ENCODE peak calls at places on chromosomes 2 and 18, in five cellular contexts. One of them, this sample, is unnamed. For H3K4me1, the result is how much of the 10 kb centered on the place peaks cover.

GRCh38 chr2:217182996-217183395 is 323.1 kb upstream of the TNP1 start:
- DNase-seq in endothelial cell of umbilical vein: peak
- DNase-seq in A549: no peak
- DNase-seq in tibial nerve: no peak
- DNase-seq in gastrocnemius medialis: no peak
- DNase-seq in this sample: no peak

GRCh38 chr18:52422985-52423601 is 83.1 kb downstream of the DCC start:
- DNase-seq in tibial nerve: no peak
- DNase-seq in A549: no peak
- DNase-seq in endothelial cell of umbilical vein: no peak
- DNase-seq in gastrocnemius medialis: no peak
- DNase-seq in this sample: no peak

GRCh38 chr18:49663755-49664085 is 101.9 kb downstream of the LIPG start:
- DNase-seq in A549: no peak
- DNase-seq in endothelial cell of umbilical vein: no peak
- DNase-seq in tibial nerve: no peak
- DNase-seq in gastrocnemius medialis: no peak
- DNase-seq in this sample: no peak

GRCh38 chr2:60064687-60065361 is 488.6 kb downstream of the BCL11A start:
- DNase-seq in gastrocnemius medialis: no peak
- DNase-seq in A549: no peak
- DNase-seq in endothelial cell of umbilical vein: no peak
- DNase-seq in tibial nerve: no peak
- DNase-seq in this sample: no peak

GRCh38 chr2:219912530-219912929 is 285.1 kb downstream of the SLC4A3 start:
- DNase-seq in tibial nerve: peak
- DNase-seq in endothelial cell of umbilical vein: no peak
- DNase-seq in A549: no peak
- DNase-seq in gastrocnemius medialis: no peak
- DNase-seq in this sample: no peak

GRCh38 chr2:8132889-8133288 is 549.0 kb upstream of the ID2 start:
- DNase-seq in endothelial cell of umbilical vein: no peak
- DNase-seq in gastrocnemius medialis: no peak
- DNase-seq in A549: no peak
- DNase-seq in tibial nerve: no peak
- DNase-seq in this sample: no peak

GRCh38 chr2:134310450-134311079 is 56.7 kb downstream of the MGAT5 start:
- DNase-seq in tibial nerve: no peak
- DNase-seq in gastrocnemius medialis: no peak
- DNase-seq in endothelial cell of umbilical vein: peak
- DNase-seq in A549: no peak
- DNase-seq in this sample: no peak

GRCh38 chr2:54699665-54700064 is 23.8 kb upstream of the EML6 start:
- DNase-seq in gastrocnemius medialis: no peak
- DNase-seq in A549: no peak
- DNase-seq in endothelial cell of umbilical vein: no peak
- DNase-seq in tibial nerve: no peak
- DNase-seq in this sample: no peak

GRCh38 chr2:84297155-84297554 is 161.9 kb downstream of the SUCLG1 start:
- DNase-seq in tibial nerve: no peak
- DNase-seq in A549: no peak
- DNase-seq in gastrocnemius medialis: no peak
- DNase-seq in endothelial cell of umbilical vein: no peak
- DNase-seq in this sample: no peak

GRCh38 chr2:152134488-152135280 is 35.8 kb upstream of the CACNB4 start:
- DNase-seq in gastrocnemius medialis: no peak
- DNase-seq in tibial nerve: no peak
- DNase-seq in A549: no peak
- DNase-seq in endothelial cell of umbilical vein: peak
- DNase-seq in this sample: no peak

GRCh38 chr2:8436585-8436984 is 245.3 kb upstream of the ID2 start:
- DNase-seq in A549: no peak
- DNase-seq in gastrocnemius medialis: no peak
- DNase-seq in endothelial cell of umbilical vein: no peak
- DNase-seq in tibial nerve: no peak
- DNase-seq in this sample: no peak

GRCh38 chr2:122191331-122191730 is 435.9 kb downstream of the TSN start:
- DNase-seq in tibial nerve: no peak
- DNase-seq in A549: peak
- DNase-seq in endothelial cell of umbilical vein: no peak
- DNase-seq in gastrocnemius medialis: no peak
- DNase-seq in this sample: no peak

GRCh38 chr2:99729104-99729503 is 239.3 kb upstream of the REV1 start:
- DNase-seq in A549: no peak
- DNase-seq in gastrocnemius medialis: no peak
- DNase-seq in tibial nerve: no peak
- DNase-seq in endothelial cell of umbilical vein: no peak
- DNase-seq in this sample: no peak

GRCh38 chr18:56214706-56215105 is 423.7 kb downstream of the TXNL1 start:
- DNase-seq in endothelial cell of umbilical vein: no peak
- DNase-seq in tibial nerve: no peak
- DNase-seq in gastrocnemius medialis: no peak
- DNase-seq in A549: no peak
- DNase-seq in this sample: no peak

GRCh38 chr2:11583203-11583752 is 49.4 kb downstream of the GREB1 start:
- DNase-seq in endothelial cell of umbilical vein: no peak
- DNase-seq in gastrocnemius medialis: peak
- DNase-seq in A549: no peak
- DNase-seq in tibial nerve: peak
- DNase-seq in this sample: no peak

GRCh38 chr2:205774028-205774427 is 91.7 kb downstream of the NRP2 start:
- DNase-seq in gastrocnemius medialis: no peak
- DNase-seq in endothelial cell of umbilical vein: no peak
- DNase-seq in tibial nerve: no peak
- DNase-seq in A549: no peak
- DNase-seq in this sample: no peak

GRCh38 chr2:200741468-200742202 is 70.1 kb upstream of the BZW1 start:
- DNase-seq in endothelial cell of umbilical vein: no peak
- DNase-seq in tibial nerve: no peak
- DNase-seq in A549: no peak
- DNase-seq in gastrocnemius medialis: no peak
- DNase-seq in this sample: no peak

GRCh38 chr2:165161510-165161909 is 42.3 kb downstream of the SCN3A start:
- DNase-seq in tibial nerve: no peak
- DNase-seq in A549: no peak
- DNase-seq in endothelial cell of umbilical vein: no peak
- DNase-seq in gastrocnemius medialis: no peak
- DNase-seq in this sample: no peak

GRCh38 chr18:36446059-36446458 is 148.5 kb downstream of the FHOD3 start:
- DNase-seq in A549: no peak
- DNase-seq in gastrocnemius medialis: no peak
- DNase-seq in tibial nerve: no peak
- DNase-seq in endothelial cell of umbilical vein: no peak
- DNase-seq in this sample: no peak

GRCh38 chr18:8212893-8213805 is 396.1 kb upstream of the RAB12 start:
- DNase-seq in gastrocnemius medialis: no peak
- DNase-seq in tibial nerve: no peak
- DNase-seq in A549: no peak
- DNase-seq in endothelial cell of umbilical vein: no peak
- DNase-seq in this sample: no peak

GRCh38 chr2:236712961-236713673 is 143.5 kb downstream of the ACKR3 start:
- DNase-seq in tibial nerve: no peak
- DNase-seq in endothelial cell of umbilical vein: no peak
- DNase-seq in A549: no peak
- DNase-seq in gastrocnemius medialis: no peak
- DNase-seq in this sample: no peak

GRCh38 chr2:240424341-240425235 is 10.9 kb upstream of the GPC1 start:
- DNase-seq in endothelial cell of umbilical vein: no peak
- DNase-seq in gastrocnemius medialis: peak
- DNase-seq in tibial nerve: no peak
- DNase-seq in A549: no peak
- DNase-seq in this sample: peak

GRCh38 chr2:23200056-23200455 is 184.9 kb upstream of the KLHL29 start:
- DNase-seq in endothelial cell of umbilical vein: no peak
- DNase-seq in gastrocnemius medialis: no peak
- DNase-seq in A549: no peak
- DNase-seq in tibial nerve: no peak
- DNase-seq in this sample: no peak

GRCh38 chr2:23200460-23201113 is 184.4 kb upstream of the KLHL29 start:
- DNase-seq in tibial nerve: no peak
- DNase-seq in gastrocnemius medialis: no peak
- DNase-seq in endothelial cell of umbilical vein: no peak
- DNase-seq in A549: no peak
- DNase-seq in this sample: no peak

GRCh38 chr2:23203383-23203782 is 181.6 kb upstream of the KLHL29 start:
- DNase-seq in tibial nerve: no peak
- DNase-seq in gastrocnemius medialis: no peak
- DNase-seq in endothelial cell of umbilical vein: no peak
- DNase-seq in A549: no peak
- DNase-seq in this sample: no peak

GRCh38 chr2:23198316-23199114 is 186.5 kb upstream of the KLHL29 start:
- DNase-seq in endothelial cell of umbilical vein: no peak
- DNase-seq in A549: no peak
- DNase-seq in tibial nerve: no peak
- DNase-seq in gastrocnemius medialis: no peak
- DNase-seq in this sample: no peak

DNA sequence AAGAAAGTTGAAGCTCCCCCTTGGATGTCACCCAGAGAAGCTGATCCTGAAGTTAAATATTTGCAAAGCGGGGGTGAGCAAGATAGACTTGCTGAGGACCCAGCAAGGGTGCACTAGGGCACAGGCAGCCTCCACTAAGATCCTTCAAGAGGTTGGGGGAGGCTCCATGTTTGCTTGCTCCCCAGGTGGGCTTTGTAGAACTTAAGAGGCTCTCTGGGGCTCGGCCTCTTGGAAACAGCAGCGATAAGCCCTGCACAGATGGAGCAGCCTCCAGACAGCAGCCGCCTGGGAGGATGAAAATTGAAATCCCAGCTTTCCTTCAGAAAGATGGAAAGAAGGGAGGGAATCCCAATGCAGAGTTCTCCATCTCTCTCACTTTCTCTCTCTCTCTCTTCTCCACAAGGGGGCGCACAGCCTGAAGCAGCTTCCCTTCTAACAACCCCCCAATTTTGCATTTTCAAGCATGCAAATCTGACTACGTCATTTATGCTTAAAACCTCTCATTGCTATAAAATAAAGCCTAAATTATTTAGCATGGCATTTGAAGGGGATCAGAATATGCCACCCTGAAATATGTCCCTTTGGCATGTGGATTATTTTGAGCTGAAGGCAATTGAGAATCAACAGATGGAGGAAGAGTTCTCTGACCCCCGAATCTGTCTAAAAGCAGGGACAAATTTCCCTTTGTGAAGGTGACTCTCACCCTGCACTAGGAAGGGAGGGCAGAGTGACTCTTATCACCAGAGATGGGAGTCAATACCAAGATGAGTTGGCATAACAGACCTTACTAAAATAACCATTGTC is 185.7 kb upstream of the KLHL29 start:
- DNase-seq in endothelial cell of umbilical vein: no peak
- DNase-seq in A549: peak
- DNase-seq in gastrocnemius medialis: no peak
- DNase-seq in tibial nerve: no peak
- DNase-seq in this sample: no peak
- TF ChIP-seq CTCF in endothelial cell of umbilical vein: peak
- TF ChIP-seq CTCF in A549: peak
- TF ChIP-seq CTCF in gastrocnemius medialis: peak
- TF ChIP-seq CTCF in tibial nerve: no peak
- TF ChIP-seq CTCF in this sample: no peak

GRCh38 chr2:189580662-189581353 is at the start of gene SLC40A1:
- DNase-seq in gastrocnemius medialis: peak
- DNase-seq in endothelial cell of umbilical vein: peak
- DNase-seq in tibial nerve: peak
- DNase-seq in A549: peak
- DNase-seq in this sample: peak
- TF ChIP-seq POLR2A in gastrocnemius medialis: peak
- TF ChIP-seq POLR2A in endothelial cell of umbilical vein: peak
- TF ChIP-seq POLR2A in tibial nerve: peak
- TF ChIP-seq POLR2A in A549: peak
- TF ChIP-seq POLR2A in this sample: peak

DNA sequence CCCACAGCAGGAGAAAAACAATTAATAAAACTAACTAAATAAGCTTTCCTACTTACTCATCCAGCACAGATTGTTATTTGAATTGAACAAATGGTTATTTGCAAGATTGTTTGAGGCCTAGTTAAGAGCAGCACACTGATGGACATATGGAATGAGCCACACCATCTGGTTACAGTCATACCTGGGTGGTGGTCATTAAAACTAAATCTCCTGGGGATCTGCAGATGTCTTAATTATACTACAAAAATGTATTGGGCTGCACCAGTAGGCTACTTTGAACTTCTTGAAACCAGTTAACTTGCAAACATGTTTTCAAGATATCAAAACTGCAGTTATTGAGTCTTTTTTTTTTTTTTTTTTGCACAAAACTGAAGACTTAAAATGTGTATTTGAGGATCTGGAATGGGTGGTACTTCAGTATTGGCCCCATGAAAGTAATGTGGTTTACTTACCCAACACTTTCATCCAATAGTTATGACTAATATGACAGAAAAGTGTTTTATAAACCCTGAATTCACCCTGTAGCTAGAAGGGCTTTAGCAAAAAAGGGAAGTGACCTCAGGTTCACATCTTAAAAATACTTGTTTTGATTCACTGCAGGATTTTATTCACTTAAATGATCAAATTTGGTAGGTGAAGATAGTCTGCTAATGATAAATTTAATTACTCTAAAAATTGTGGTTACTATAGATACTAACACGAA is 10.8 kb downstream of the AGFG1 start:
- DNase-seq in endothelial cell of umbilical vein: no peak
- DNase-seq in gastrocnemius medialis: no peak
- DNase-seq in tibial nerve: no peak
- DNase-seq in A549: no peak
- DNase-seq in this sample: no peak
- H3K4me1 ChIP-seq in endothelial cell of umbilical vein: under half
- H3K4me1 ChIP-seq in gastrocnemius medialis: under half
- H3K4me1 ChIP-seq in tibial nerve: under half
- H3K4me1 ChIP-seq in A549: half or more
- H3K4me1 ChIP-seq in this sample: under half

GRCh38 chr18:62398291-62398690 is 73.2 kb downstream of the TNFRSF11A start:
- DNase-seq in endothelial cell of umbilical vein: no peak
- DNase-seq in A549: no peak
- DNase-seq in gastrocnemius medialis: no peak
- DNase-seq in tibial nerve: no peak
- DNase-seq in this sample: no peak

GRCh38 chr18:62396967-62397366 is 71.9 kb downstream of the TNFRSF11A start:
- DNase-seq in gastrocnemius medialis: no peak
- DNase-seq in tibial nerve: no peak
- DNase-seq in A549: no peak
- DNase-seq in endothelial cell of umbilical vein: no peak
- DNase-seq in this sample: no peak

GRCh38 chr18:62394001-62394763 is 69.1 kb downstream of the TNFRSF11A start:
- DNase-seq in gastrocnemius medialis: no peak
- DNase-seq in A549: no peak
- DNase-seq in endothelial cell of umbilical vein: no peak
- DNase-seq in tibial nerve: no peak
- DNase-seq in this sample: no peak

GRCh38 chr18:62399306-62399705 is 74.2 kb downstream of the TNFRSF11A start:
- DNase-seq in gastrocnemius medialis: no peak
- DNase-seq in endothelial cell of umbilical vein: no peak
- DNase-seq in tibial nerve: peak
- DNase-seq in A549: no peak
- DNase-seq in this sample: no peak

DNA sequence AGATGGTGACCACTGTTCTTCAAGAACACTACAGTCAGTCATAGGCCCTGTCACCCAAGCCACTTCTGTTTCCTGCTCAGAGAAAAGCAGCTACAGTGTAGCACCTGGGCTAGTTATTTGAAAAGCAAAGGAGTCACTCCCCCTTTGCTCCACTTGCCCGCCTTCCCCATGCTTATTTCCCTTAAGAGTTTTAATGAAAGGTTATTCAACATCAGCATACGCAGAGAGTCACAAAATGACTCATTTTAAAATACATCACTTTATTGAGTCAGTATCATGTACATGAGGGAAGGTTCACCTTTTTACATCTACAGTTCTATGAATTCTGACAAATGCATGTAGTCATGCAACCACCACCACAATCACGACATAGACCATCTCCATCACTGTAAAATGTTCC is 71.3 kb downstream of the TNFRSF11A start:
- DNase-seq in tibial nerve: no peak
- DNase-seq in gastrocnemius medialis: no peak
- DNase-seq in endothelial cell of umbilical vein: no peak
- DNase-seq in A549: no peak
- DNase-seq in this sample: no peak
- TF ChIP-seq CTCF in tibial nerve: no peak
- TF ChIP-seq CTCF in gastrocnemius medialis: no peak
- TF ChIP-seq CTCF in endothelial cell of umbilical vein: no peak
- TF ChIP-seq CTCF in A549: no peak
- TF ChIP-seq CTCF in this sample: no peak